ENCODE peak calls at places on chromosomes 4 and X, in four cellular contexts. J, V, P and T are unnamed samples.
A peak's percentile ranks its signal among the peaks of the same experiment; 100 is the strongest.

GRCh38 chr4:127997534-127998388 is 32.6 kb downstream of the ABHD18 start:
- DNase-seq in J (peak; percentile 36), V (peak; percentile 68), P (no peak), T (peak; percentile 51)

GRCh38 chrX:123736333-123736921 is 3.6 kb upstream of the THOC2 start:
- DNase-seq in J (peak; percentile 48), V (peak; percentile 83), P (no peak), T (no peak)

GRCh38 chr4:133160853-133161252 is 11.8 kb downstream of the PCDH10 start:
- DNase-seq in J (no peak), V (no peak), P (no peak), T (no peak)

GRCh38 chrX:71366674-71367256 is 608 bp downstream of the TAF1 start:
- DNase-seq in J (peak; percentile 30), V (peak; percentile 29), P (peak; percentile 21), T (no peak)

GRCh38 chrX:53445977-53446376 is 11.8 kb upstream of the HSD17B10 start:
- DNase-seq in J (peak; percentile 61), V (peak; percentile 15), P (peak; percentile 36), T (no peak)

GRCh38 chrX:21838937-21839333 is 482 bp upstream of the MBTPS2 start:
- DNase-seq in J (peak; percentile 58), V (peak; percentile 25), P (no peak), T (no peak)

GRCh38 chrX:46913710-46914109 is 1.5 kb downstream of the JADE3 start:
- DNase-seq in J (peak; percentile 41), V (peak; percentile 27), P (peak; percentile 4), T (no peak)

GRCh38 chrX:68177542-68177941 is 255.8 kb downstream of the OPHN1 start:
- DNase-seq in J (peak; percentile 26), V (peak; percentile 29), P (no peak), T (no peak)

GRCh38 chrX:10189317-10190268 is 32.8 kb downstream of the CLCN4 start:
- DNase-seq in J (peak; percentile 71), V (peak; percentile 43), P (peak; percentile 74), T (no peak)

GRCh38 chr4:17552427-17552826 is 24.6 kb upstream of the LAP3 start:
- DNase-seq in J (no peak), V (no peak), P (no peak), T (no peak)

GRCh38 chrX:153687121-153688039 is at the start of gene SLC6A8:
- DNase-seq in J (peak; percentile 53), V (peak; percentile 53), P (peak; percentile 60), T (no peak)

GRCh38 chr4:88158360-88159136 is at the start of gene ABCG2:
- DNase-seq in J (peak; percentile 45), V (peak; percentile 72), P (peak; percentile 31), T (no peak)

GRCh38 chr4:161828061-161828460 is 335.7 kb downstream of the FSTL5 start:
- DNase-seq in J (peak; percentile 62), V (peak; percentile 13), P (no peak), T (no peak)

GRCh38 chr4:105520819-105521790 is 31.3 kb upstream of the ARHGEF38 start:
- DNase-seq in J (peak; percentile 76), V (peak; percentile 42), P (peak; percentile 60), T (no peak)

GRCh38 chrX:53682885-53683555 is 3.5 kb downstream of the HUWE1 start:
- DNase-seq in J (peak; percentile 71), V (peak; percentile 57), P (peak; percentile 44), T (no peak)

GRCh38 chr4:7323872-7324650 is 110.7 kb downstream of the PSAPL1 start:
- DNase-seq in J (no peak), V (no peak), P (no peak), T (no peak)

GRCh38 chr4:113263274-113263673 is 213.8 kb downstream of the ANK2 start:
- DNase-seq in J (no peak), V (no peak), P (no peak), T (no peak)

GRCh38 chr4:177448850-177449249 is 6.6 kb upstream of the AGA start:
- DNase-seq in J (peak; percentile 42), V (peak; percentile 90), P (no peak), T (peak; percentile 65)

GRCh38 chr4:150402968-150403367 is 179.0 kb upstream of the MAB21L2 start:
- DNase-seq in J (peak; percentile 36), V (peak; percentile 31), P (no peak), T (peak; percentile 37)

GRCh38 chr4:55876387-55876786 is 22.9 kb downstream of the EXOC1 start:
- DNase-seq in J (peak; percentile 47), V (no peak), P (no peak), T (peak; percentile 58)

GRCh38 chrX:33330798-33331197 is 119.4 kb upstream of the DMD start:
- DNase-seq in J (no peak), V (no peak), P (no peak), T (no peak)

GRCh38 chrX:69264134-69264533 is 98.9 kb upstream of the PJA1 start:
- DNase-seq in J (no peak), V (no peak), P (no peak), T (no peak)

GRCh38 chr4:67545996-67546356 is 673 bp upstream of the CENPC start:
- DNase-seq in J (no peak), V (no peak), P (no peak), T (no peak)

GRCh38 chr4:3122081-3122563 is 47.6 kb downstream of the HTT start:
- DNase-seq in J (peak; percentile 84), V (peak; percentile 39), P (peak; percentile 20), T (no peak)

GRCh38 chr4:118280501-118281218 is 72.1 kb downstream of the PRSS12 start:
- DNase-seq in J (peak; percentile 89), V (peak; percentile 78), P (peak; percentile 53), T (no peak)

GRCh38 chrX:45596190-45596808 is 395.6 kb upstream of the DIPK2B start:
- DNase-seq in J (peak; percentile 45), V (no peak), P (no peak), T (no peak)

GRCh38 chr4:117068120-117068519 is 17.3 kb downstream of the TRAM1L1 start:
- DNase-seq in J (no peak), V (no peak), P (no peak), T (no peak)

GRCh38 chrX:22406332-22406731 is 133.6 kb downstream of the CBLL2 start:
- DNase-seq in J (no peak), V (no peak), P (no peak), T (no peak)

GRCh38 chr4:77538574-77539157 is 67.0 kb upstream of the CXCL13 start:
- DNase-seq in J (peak; percentile 56), V (peak; percentile 35), P (no peak), T (peak; percentile 54)

GRCh38 chrX:140526138-140526537 is 21.3 kb upstream of the SOX3 start:
- DNase-seq in J (peak; percentile 12), V (peak; percentile 68), P (no peak), T (peak; percentile 18)

GRCh38 chrX:140157611-140158010 is 192.3 kb upstream of the CXorf66 start:
- DNase-seq in J (peak; percentile 58), V (peak; percentile 93), P (no peak), T (peak; percentile 15)

GRCh38 chr4:152534541-152535231 is 1.2 kb downstream of the FBXW7 start:
- DNase-seq in J (peak; percentile 27), V (peak; percentile 26), P (peak; percentile 62), T (no peak)

GRCh38 chr4:106266201-106266600 is 49.8 kb downstream of the TBCK start:
- DNase-seq in J (peak; percentile 86), V (peak; percentile 50), P (no peak), T (no peak)

GRCh38 chr4:21699437-21699836 is 249.1 kb downstream of the KCNIP4 start:
- DNase-seq in J (no peak), V (no peak), P (no peak), T (no peak)

GRCh38 chr4:10736895-10737294 is 52.3 kb upstream of the CLNK start:
- DNase-seq in J (no peak), V (no peak), P (no peak), T (no peak)
- TF ChIP-seq CTCF in J (no peak), V (no peak), P (no peak), T (peak; percentile 3)

DNA sequence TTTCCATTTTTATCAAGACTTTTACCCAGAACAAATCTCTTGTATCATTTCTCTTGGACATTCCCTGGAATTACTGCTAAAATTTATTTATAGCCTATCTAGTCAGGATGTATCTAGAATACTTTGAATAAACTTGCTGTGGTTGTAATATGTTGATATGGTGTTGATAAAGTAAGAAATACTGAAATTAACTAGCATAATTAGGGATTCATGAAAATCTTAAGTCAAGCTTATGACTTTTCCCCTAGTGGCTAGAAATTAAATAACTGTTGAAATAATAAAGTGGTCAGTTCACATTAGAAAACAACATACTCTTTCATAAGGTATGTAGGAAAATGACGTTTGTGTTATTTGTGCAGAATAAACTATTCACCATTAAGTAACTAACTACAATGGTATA is 73.1 kb upstream of the ANKRD50 start:
- DNase-seq in J (no peak), V (no peak), P (no peak), T (no peak)
- TF ChIP-seq CTCF in J (no peak), V (no peak), P (peak; percentile 55), T (peak; percentile 3)

GRCh38 chr4:89439533-89439932 is 131.9 kb upstream of the GPRIN3 start:
- DNase-seq in J (no peak), V (peak; percentile 51), P (no peak), T (peak; percentile 25)

GRCh38 chr4:89434364-89434988 is 126.9 kb upstream of the GPRIN3 start:
- DNase-seq in J (peak; percentile 74), V (peak; percentile 30), P (no peak), T (no peak)

DNA sequence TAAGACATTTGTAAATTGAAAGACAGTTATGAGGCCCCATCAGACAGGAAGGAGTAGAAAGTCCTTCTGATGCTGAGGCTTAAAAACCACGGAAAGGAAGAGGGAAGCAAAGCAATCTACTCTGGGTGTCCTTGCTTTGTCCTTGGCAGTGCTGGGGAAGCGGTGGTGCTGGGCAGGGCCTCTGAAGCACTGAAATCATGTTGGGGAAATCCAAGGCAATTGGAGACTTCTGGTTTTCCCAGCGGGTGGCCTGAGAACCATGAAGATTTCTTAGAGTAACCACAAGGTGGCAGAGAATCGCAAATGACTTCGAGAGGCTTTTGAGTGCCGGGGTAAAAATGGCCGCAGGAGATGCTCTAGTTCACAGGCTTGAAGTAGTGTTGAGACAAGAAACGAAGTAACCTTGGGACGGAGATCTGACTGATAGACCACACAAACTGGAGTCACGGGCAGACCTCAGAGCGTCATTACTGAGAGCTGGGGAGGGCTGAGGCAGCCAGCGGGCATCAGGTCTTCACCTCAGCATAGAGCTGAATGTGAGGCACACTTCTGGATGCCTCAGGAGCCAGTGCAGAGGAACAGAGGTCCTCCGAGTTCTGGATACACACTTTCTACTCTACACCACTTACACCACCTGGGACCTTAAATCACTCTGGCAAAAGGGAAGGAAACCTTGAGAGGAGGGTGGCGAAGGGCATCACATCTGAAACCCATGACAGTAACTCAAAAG is 130.7 kb upstream of the GPRIN3 start:
- DNase-seq in J (peak; percentile 63), V (no peak), P (no peak), T (no peak)
- TF ChIP-seq CTCF in J (peak; percentile 56), V (peak; percentile 32), P (peak; percentile 29), T (peak; percentile 32)

GRCh38 chrX:119211649-119212014 is 24.5 kb upstream of the PGRMC1 start:
- DNase-seq in J (no peak), V (no peak), P (no peak), T (no peak)
- TF ChIP-seq CTCF in J (no peak), V (no peak), P (no peak), T (no peak)